ENCODE peak calls at places on chromosome 1, in six cellular contexts. M is K562, R is HL-60, O is SK-N-SH, A is GM12878, X is HepG2. P is an unnamed sample.

GRCh38 chr1:67691712-67692111 is 6.7 kb downstream of the GADD45A start:
- DNase-seq in M (no peak), R (no peak), O (no peak), A (no peak), X (no peak), P (no peak)

GRCh38 chr1:155083865-155084721 is 5.5 kb downstream of the EFNA3 start:
- DNase-seq in M (no peak), R (peak; percentile 75), O (peak; percentile 41), A (no peak), X (peak; percentile 44), P (no peak)

GRCh38 chr1:30462826-30463425 is 260.5 kb downstream of the MATN1 start:
- DNase-seq in M (no peak), R (no peak), O (no peak), A (no peak), X (no peak), P (no peak)

GRCh38 chr1:112247036-112247597 is 148.9 kb upstream of the CTTNBP2NL start:
- DNase-seq in M (no peak), R (no peak), O (no peak), A (no peak), X (no peak), P (no peak)

GRCh38 chr1:40404670-40405462 is 31.3 kb downstream of the SMAP2 start:
- DNase-seq in M (peak; percentile 56), R (no peak), O (peak; percentile 49), A (no peak), X (peak; percentile 60), P (no peak)

GRCh38 chr1:208047476-208047934 is 136.6 kb upstream of the CD34 start:
- DNase-seq in M (no peak), R (no peak), O (no peak), A (no peak), X (peak; percentile 68), P (no peak)

GRCh38 chr1:65066766-65067490 is 81.1 kb upstream of the AK4 start:
- DNase-seq in M (peak; percentile 83), R (no peak), O (peak; percentile 87), A (no peak), X (no peak), P (peak; percentile 73)

GRCh38 chr1:179866616-179867015 is 11.0 kb downstream of the TOR1AIP2 start:
- DNase-seq in M (no peak), R (no peak), O (no peak), A (no peak), X (no peak), P (no peak)

GRCh38 chr1:55235722-55236121 is 20.6 kb upstream of the USP24 start:
- DNase-seq in M (no peak), R (no peak), O (no peak), A (no peak), X (no peak), P (no peak)

GRCh38 chr1:40475268-40475667 is 1.8 kb upstream of the ZFP69 start:
- DNase-seq in M (no peak), R (no peak), O (no peak), A (no peak), X (no peak), P (no peak)

GRCh38 chr1:153515504-153516394 is 20.0 kb downstream of the S100A6 start:
- DNase-seq in M (peak; percentile 43), R (peak; percentile 83), O (no peak), A (no peak), X (no peak), P (no peak)

GRCh38 chr1:53896673-53897229 is 2.8 kb downstream of the DIO1 start:
- DNase-seq in M (no peak), R (no peak), O (no peak), A (no peak), X (peak; percentile 20), P (no peak)

GRCh38 chr1:202049129-202049528 is 38.7 kb downstream of the ELF3 start:
- DNase-seq in M (no peak), R (no peak), O (no peak), A (no peak), X (no peak), P (no peak)

GRCh38 chr1:18954270-18955071 is 2.0 kb downstream of the IFFO2 start:
- DNase-seq in M (no peak), R (no peak), O (no peak), A (no peak), X (no peak), P (no peak)

GRCh38 chr1:23118957-23119792 is 49.5 kb downstream of the LUZP1 start:
- DNase-seq in M (no peak), R (no peak), O (no peak), A (no peak), X (no peak), P (no peak)

GRCh38 chr1:93463960-93464359 is 16.0 kb downstream of the FNBP1L start:
- DNase-seq in M (no peak), R (no peak), O (no peak), A (no peak), X (no peak), P (no peak)

GRCh38 chr1:188822248-188822647 is 1655.4 kb downstream of the BRINP3 start:
- DNase-seq in M (no peak), R (no peak), O (no peak), A (no peak), X (no peak), P (no peak)

GRCh38 chr1:201153474-201154388 is 543 bp downstream of the TMEM9 start:
- DNase-seq in M (peak; percentile 90), R (no peak), O (no peak), A (no peak), X (no peak), P (no peak)

GRCh38 chr1:89633103-89633744 is at the start of gene LRRC8C:
- DNase-seq in M (peak; percentile 61), R (peak; percentile 51), O (peak; percentile 84), A (no peak), X (no peak), P (no peak)

GRCh38 chr1:228552596-228553176 is 65.5 kb downstream of the RNF187 start:
- DNase-seq in M (no peak), R (no peak), O (no peak), A (no peak), X (no peak), P (no peak)

GRCh38 chr1:228554107-228554506 is 66.9 kb downstream of the RNF187 start:
- DNase-seq in M (no peak), R (no peak), O (no peak), A (no peak), X (no peak), P (no peak)

DNA sequence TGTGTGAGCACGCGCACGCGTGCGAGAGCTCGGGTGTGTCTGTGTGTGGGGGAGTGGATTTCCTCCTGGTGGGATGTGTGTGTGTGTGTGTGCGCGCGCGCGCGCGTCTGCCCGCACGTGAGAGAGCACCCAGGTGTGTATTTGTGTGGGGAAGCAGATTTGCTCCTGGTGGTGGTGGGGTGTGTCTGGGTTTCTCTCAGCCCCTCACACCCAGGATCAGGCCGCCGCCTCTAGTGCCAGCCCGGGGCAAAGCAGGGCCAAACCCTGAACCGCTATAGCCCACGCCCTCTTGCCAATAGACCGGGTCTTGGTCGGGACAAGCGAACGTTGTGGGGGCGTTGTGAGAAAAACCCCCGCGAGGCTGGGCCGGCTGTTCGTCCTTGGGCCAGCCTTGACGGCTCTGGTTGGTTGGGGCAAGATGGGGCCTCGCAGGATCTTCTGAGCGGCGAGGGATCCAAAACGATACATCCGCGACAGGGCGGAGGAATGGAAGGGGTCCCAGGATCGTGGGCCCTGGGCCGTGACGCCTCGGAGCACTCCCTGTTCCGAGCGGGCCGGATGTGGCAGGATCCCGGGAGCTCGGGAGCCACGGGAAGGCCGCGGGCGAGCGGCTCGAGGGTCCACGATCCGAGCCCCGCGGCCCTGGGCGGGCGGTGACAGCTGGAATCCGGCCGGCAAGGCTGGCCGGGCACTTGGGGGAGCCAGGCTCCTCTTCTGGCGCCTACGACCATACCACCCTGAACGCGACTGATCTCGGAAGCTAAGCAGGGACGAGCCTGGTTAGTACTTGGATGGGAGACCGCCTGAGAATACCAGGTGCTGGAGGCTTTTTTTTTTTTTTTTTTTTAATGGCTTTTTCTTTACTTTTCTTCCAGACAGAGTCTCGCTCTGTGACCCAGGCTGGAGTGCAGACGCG is 68.2 kb downstream of the RNF187 start:
- DNase-seq in M (peak; percentile 21), R (no peak), O (peak; percentile 27), A (no peak), X (peak; percentile 44), P (peak; percentile 49)
- TF ChIP-seq GABPA in M (no peak), R (no peak), O (no peak), A (no peak), X (no peak), P (no peak)

GRCh38 chr1:28416509-28417194 is 47.1 kb downstream of the PHACTR4 start:
- DNase-seq in M (peak; percentile 35), R (no peak), O (peak; percentile 48), A (no peak), X (no peak), P (no peak)

GRCh38 chr1:28415246-28415645 is 45.7 kb downstream of the PHACTR4 start:
- DNase-seq in M (no peak), R (no peak), O (no peak), A (no peak), X (no peak), P (no peak)

GRCh38 chr1:28421744-28422143 is 52.2 kb downstream of the PHACTR4 start:
- DNase-seq in M (no peak), R (no peak), O (no peak), A (no peak), X (no peak), P (no peak)

GRCh38 chr1:28418278-28418637 is 48.7 kb downstream of the PHACTR4 start:
- DNase-seq in M (no peak), R (no peak), O (no peak), A (no peak), X (no peak), P (no peak)

GRCh38 chr1:28417441-28418277 is 48.1 kb downstream of the PHACTR4 start:
- DNase-seq in M (no peak), R (peak; percentile 17), O (peak; percentile 40), A (no peak), X (no peak), P (no peak)
- TF ChIP-seq GABPA in M (no peak), R (no peak), O (no peak), A (no peak), X (no peak), P (no peak)

GRCh38 chr1:116706123-116706522 is 38.6 kb upstream of the IGSF3 start:
- DNase-seq in M (no peak), R (no peak), O (no peak), A (no peak), X (no peak), P (no peak)
- TF ChIP-seq GABPA in M (no peak), R (no peak), O (no peak), A (no peak), X (no peak), P (no peak)

DNA sequence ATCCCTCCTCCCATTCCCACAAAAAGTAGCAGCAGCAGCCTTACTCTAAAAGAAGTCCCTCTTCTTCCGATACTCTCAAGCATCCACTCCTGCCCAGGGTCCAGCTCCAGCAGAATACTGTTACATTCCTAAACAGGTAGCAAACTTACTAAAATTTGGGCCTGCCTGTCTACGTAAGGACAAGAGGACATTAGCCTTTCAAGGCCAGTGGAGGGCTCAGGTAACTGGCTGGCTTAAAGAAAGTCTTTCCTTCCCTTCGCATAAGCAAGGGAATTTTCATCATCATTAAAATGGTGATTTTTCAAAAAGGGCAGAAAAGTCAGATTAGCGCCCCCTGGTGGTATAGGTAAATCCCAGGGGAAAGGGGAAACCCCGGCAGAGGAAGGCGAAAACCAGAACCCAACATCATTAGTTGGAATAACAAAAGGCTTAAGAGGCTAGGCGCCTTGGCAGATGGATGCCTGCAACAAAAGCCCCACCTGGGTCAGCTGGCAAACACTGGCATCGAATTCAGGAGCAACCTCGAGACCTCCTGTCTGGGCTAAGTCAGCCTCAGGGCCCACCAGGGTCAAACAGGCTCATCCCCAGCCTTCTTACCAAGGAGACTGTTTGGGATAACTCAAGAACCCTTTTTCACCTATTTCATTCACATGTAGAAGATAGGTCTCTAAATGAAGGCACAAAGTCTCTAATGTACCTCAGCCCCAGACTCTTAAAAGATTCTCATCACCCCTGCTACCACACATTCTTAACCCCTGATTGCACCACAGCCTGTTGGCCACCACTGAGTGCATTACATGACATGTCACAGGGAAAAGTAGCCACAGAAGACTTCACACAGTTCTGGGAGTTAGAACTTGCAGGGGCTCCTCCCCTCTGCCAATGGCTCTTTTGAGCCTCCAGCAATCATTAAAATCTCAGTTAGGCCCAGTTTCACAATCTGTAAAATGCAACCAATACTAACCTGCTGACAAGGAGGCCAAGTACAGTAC is 36.7 kb downstream of the ERI3 start:
- DNase-seq in M (peak; percentile 67), R (no peak), O (peak; percentile 72), A (no peak), X (peak; percentile 34), P (peak; percentile 74)
- TF ChIP-seq GABPA in M (no peak), R (no peak), O (no peak), A (no peak), X (no peak), P (no peak)